ENCODE peak calls at places on chromosomes 6 and 20, in four cellular contexts. L is heart left ventricle, C is ovary, K is uterus. W is an unnamed sample.

GRCh38 chr20:34052414-34052813 is 58.7 kb downstream of the RALY start:
- DNase-seq in L (no peak), C (no peak), K (no peak), W (no peak)

GRCh38 chr20:22403860-22404608 is 180.3 kb downstream of the FOXA2 start:
- DNase-seq in L (no peak), C (no peak), K (no peak), W (peak; percentile 38)

GRCh38 chr6:56009620-56010019 is 134.2 kb upstream of the BMP5 start:
- DNase-seq in L (no peak), C (no peak), K (no peak), W (no peak)

GRCh38 chr6:3731700-3732099 is 19.8 kb downstream of the PXDC1 start:
- DNase-seq in L (no peak), C (no peak), K (no peak), W (no peak)

GRCh38 chr6:14887181-14887580 is 358.7 kb upstream of the JARID2 start:
- DNase-seq in L (no peak), C (no peak), K (no peak), W (no peak)

GRCh38 chr6:109096198-109096597 is 891 bp downstream of the CEP57L1 start:
- DNase-seq in L (no peak), C (no peak), K (no peak), W (no peak)

GRCh38 chr6:163413345-163414116 is 987 bp upstream of the QKI start:
- DNase-seq in L (peak; percentile 91), C (peak; percentile 90), K (peak; percentile 92), W (peak; percentile 86)

GRCh38 chr6:16639689-16640480 is 121.4 kb downstream of the ATXN1 start:
- DNase-seq in L (no peak), C (no peak), K (no peak), W (no peak)

GRCh38 chr6:32886674-32887383 is 32.8 kb downstream of the PSMB9 start:
- DNase-seq in L (no peak), C (peak; percentile 64), K (no peak), W (peak; percentile 61)

GRCh38 chr20:36744764-36745191 is 1.1 kb downstream of the NDRG3 start:
- DNase-seq in L (peak; percentile 72), C (no peak), K (peak; percentile 26), W (peak; percentile 70)

GRCh38 chr20:7858851-7859250 is 81.4 kb downstream of the HAO1 start:
- DNase-seq in L (no peak), C (no peak), K (no peak), W (no peak)

GRCh38 chr6:107668826-107669474 is 155.2 kb downstream of the SCML4 start:
- DNase-seq in L (no peak), C (no peak), K (no peak), W (no peak)

GRCh38 chr6:52389626-52390360 is 27.8 kb downstream of the PAQR8 start:
- DNase-seq in L (peak; percentile 36), C (peak; percentile 27), K (no peak), W (peak; percentile 84)

GRCh38 chr6:21185849-21186478 is 407.6 kb upstream of the SOX4 start:
- DNase-seq in L (no peak), C (no peak), K (no peak), W (no peak)

GRCh38 chr6:19999319-20000191 is 162.4 kb downstream of the ID4 start:
- DNase-seq in L (no peak), C (no peak), K (no peak), W (no peak)

GRCh38 chr20:20525214-20525613 is 157.3 kb downstream of the INSM1 start:
- DNase-seq in L (no peak), C (no peak), K (no peak), W (no peak)

GRCh38 chr6:46989384-46989783 is 52.7 kb downstream of the ADGRF1 start:
- DNase-seq in L (no peak), C (no peak), K (no peak), W (peak; percentile 26)

GRCh38 chr20:46808565-46808964 is 86.1 kb upstream of the EYA2 start:
- DNase-seq in L (no peak), C (no peak), K (no peak), W (no peak)

GRCh38 chr6:139341060-139341459 is 33.4 kb downstream of the CITED2 start:
- DNase-seq in L (no peak), C (no peak), K (no peak), W (no peak)
- TF ChIP-seq POLR2A in L (no peak), C (no peak), K (no peak), W (no peak)

GRCh38 chr6:10404107-10404798 is 10.6 kb downstream of the TFAP2A start:
- DNase-seq in L (peak; percentile 82), C (peak; percentile 84), K (peak; percentile 86), W (peak; percentile 92)
- TF ChIP-seq POLR2A in L (no peak), C (no peak), K (no peak), W (no peak)

GRCh38 chr6:36441307-36441894 is 1.3 kb downstream of the PXT1 start:
- DNase-seq in L (peak; percentile 95), C (peak; percentile 95), K (peak; percentile 93), W (peak; percentile 92)
- TF ChIP-seq POLR2A in L (no peak), C (peak; percentile 38), K (peak; percentile 49), W (peak; percentile 61)

DNA sequence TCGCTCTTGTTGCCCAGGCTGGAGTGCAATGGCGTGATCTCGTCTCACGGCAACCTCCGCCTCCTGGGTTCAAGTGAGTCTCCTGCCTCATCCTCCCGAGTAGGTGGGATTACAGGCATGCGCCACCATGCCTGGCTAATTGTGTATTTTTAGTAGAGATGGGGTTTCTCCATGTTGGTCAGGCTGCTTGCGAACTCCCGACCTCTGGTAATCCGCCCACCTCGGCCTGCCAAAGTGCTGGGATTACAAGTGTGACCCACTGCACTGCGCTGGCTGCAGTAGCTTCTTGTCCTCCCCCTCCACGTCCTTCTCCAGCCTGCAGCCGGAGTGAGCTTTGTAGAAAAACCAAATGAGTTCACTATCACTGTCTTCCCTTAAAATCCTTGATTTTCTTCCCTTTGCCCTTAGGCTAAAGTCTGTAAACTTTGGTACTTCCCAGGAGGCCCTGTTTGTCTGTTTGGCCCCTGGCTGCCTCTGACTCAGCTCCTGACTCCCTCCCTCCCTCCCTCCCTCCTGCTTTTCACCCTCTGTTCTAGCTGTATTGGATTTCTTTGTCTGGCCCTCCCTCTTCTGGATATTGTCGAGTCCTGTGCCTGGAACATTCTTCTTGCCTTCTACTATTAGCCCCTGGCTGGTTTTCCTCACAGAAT is 12.9 kb downstream of the PARD6B start:
- DNase-seq in L (peak; percentile 61), C (peak; percentile 79), K (peak; percentile 74), W (peak; percentile 87)
- TF ChIP-seq POLR2A in L (no peak), C (no peak), K (no peak), W (no peak)

GRCh38 chr6:27892596-27893058 is 19.6 kb downstream of the OR2B2 start:
- DNase-seq in L (no peak), C (no peak), K (no peak), W (no peak)
- TF ChIP-seq POLR2A in L (no peak), C (no peak), K (no peak), W (no peak)

GRCh38 chr6:160523223-160523622 is 140.9 kb downstream of the LPA start:
- DNase-seq in L (no peak), C (no peak), K (no peak), W (no peak)

GRCh38 chr6:160519603-160520042 is 144.5 kb downstream of the LPA start:
- DNase-seq in L (no peak), C (no peak), K (no peak), W (no peak)

GRCh38 chr6:160519133-160519532 is 144.9 kb downstream of the LPA start:
- DNase-seq in L (no peak), C (no peak), K (no peak), W (no peak)

DNA sequence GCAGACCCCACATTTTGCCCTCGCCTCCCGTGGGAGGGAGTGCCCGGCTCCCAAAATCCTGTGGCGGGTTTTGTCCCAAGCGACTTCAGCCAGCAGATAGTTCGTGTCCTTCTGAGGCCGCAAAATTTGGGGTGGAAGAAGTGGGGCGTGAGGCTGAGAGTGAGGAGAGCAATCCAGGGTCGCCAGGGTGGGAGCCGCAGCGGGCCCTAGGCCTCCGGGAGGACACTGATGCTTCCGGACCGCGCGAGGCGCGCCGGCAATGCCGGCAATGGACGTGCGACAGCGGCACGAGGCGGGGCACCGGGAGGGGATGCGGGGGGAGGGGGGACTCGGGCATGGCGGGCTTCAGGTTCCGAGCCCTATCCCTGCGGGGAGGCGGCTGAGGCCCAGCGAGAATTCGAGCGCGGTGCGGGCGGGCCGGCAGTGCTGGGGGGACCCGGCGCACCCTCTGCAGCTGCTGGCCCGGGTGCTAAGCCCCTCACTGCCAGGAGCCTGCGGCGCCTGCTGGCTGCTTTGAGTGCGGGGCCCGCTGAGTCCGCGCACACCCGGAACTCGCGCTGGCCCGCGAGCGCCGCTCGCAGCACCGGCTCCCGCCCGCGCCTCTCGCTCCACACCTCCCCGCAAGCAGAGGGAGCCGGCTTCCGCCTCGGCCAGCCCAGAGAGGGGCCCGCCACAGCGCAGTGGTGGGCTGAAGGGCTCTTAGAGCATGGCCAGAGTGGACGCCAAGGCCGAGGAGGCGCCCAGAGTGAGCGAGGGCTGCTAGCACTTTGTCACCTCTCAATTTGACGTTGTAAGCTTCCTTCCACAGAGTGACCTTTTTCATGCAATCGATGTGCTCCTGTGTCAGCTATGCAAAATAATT is 143.8 kb downstream of the LPA start:
- DNase-seq in L (peak; percentile 69), C (peak; percentile 81), K (peak; percentile 82), W (peak; percentile 86)
- TF ChIP-seq POLR2A in L (no peak), C (no peak), K (peak; percentile 8), W (peak; percentile 31)

GRCh38 chr6:13487122-13488014 is at the start of gene GFOD1:
- DNase-seq in L (peak; percentile 92), C (peak; percentile 72), K (peak; percentile 85), W (peak; percentile 84)
- TF ChIP-seq POLR2A in L (peak; percentile 88), C (peak; percentile 34), K (peak; percentile 81), W (peak; percentile 74)

GRCh38 chr20:38127920-38128528 is 37.0 kb downstream of the TGM2 start:
- DNase-seq in L (no peak), C (peak; percentile 6), K (peak; percentile 11), W (no peak)
- TF ChIP-seq POLR2A in L (no peak), C (no peak), K (no peak), W (no peak)